ENCODE peak calls at places on chromosomes 16 and 17, in ten cellular contexts. Y is tibial artery; X is GM23338; M is amygdala; F is body of pancreas; H is Caki2; E is fibroblast of mammary gland; P is Peyer's patch; T is hepatic stellate cell; Z is stimulated activated naive CD8-positive, alpha-beta T cell treated with anti-CD3 and anti-CD28 coated beads, Interleukin-15, amount 100 ng/mL, for 72 hours. W is an unnamed sample.

GRCh38 chr16:89322381-89323119 is 105.0 kb downstream of the ZNF778 start:
- DNase-seq in Y (no peak), X (peak), M (no peak), F (no peak), H (no peak), E (peak), P (no peak), T (peak), Z (no peak), W (no peak)

GRCh38 chr16:31451681-31452351 is 7.5 kb upstream of the ARMC5 start:
- DNase-seq in Y (peak), X (peak), M (no peak), F (peak), H (peak), E (peak), P (no peak), T (peak), Z (no peak), W (peak)

GRCh38 chr17:76957600-76958464 is 89.6 kb downstream of the MGAT5B start:
- DNase-seq in Y (no peak), X (peak), M (no peak), F (no peak), H (no peak), E (peak), P (peak), T (peak), Z (no peak), W (no peak)

GRCh38 chr16:78579020-78579419 is 479.6 kb downstream of the WWOX start:
- DNase-seq in Y (no peak), X (no peak), M (no peak), F (no peak), H (no peak), E (no peak), P (no peak), T (no peak), Z (no peak), W (no peak)

GRCh38 chr17:65314212-65314611 is 177.0 kb downstream of the RGS9 start:
- DNase-seq in Y (no peak), X (no peak), M (no peak), F (no peak), H (no peak), E (no peak), P (no peak), T (no peak), Z (no peak), W (no peak)

GRCh38 chr17:58324409-58325288 is 3.9 kb downstream of the TSPOAP1 start:
- DNase-seq in Y (no peak), X (peak), M (no peak), F (peak), H (no peak), E (no peak), P (no peak), T (no peak), Z (peak), W (no peak)

GRCh38 chr16:53024045-53024444 is 28.7 kb downstream of the CHD9NB start:
- DNase-seq in Y (no peak), X (no peak), M (no peak), F (no peak), H (no peak), E (no peak), P (no peak), T (no peak), Z (no peak), W (no peak)

GRCh38 chr17:21689604-21690003 is 2.7 kb upstream of the KCNJ18 start:
- DNase-seq in Y (peak), X (no peak), M (no peak), F (peak), H (peak), E (peak), P (no peak), T (no peak), Z (no peak), W (no peak)

GRCh38 chr16:89534147-89534788 is 26.1 kb downstream of the SPG7 start:
- DNase-seq in Y (no peak), X (no peak), M (no peak), F (no peak), H (no peak), E (peak), P (peak), T (no peak), Z (no peak), W (no peak)

GRCh38 chr16:87436225-87437172 is 44.4 kb downstream of the MAP1LC3B start:
- DNase-seq in Y (no peak), X (no peak), M (no peak), F (no peak), H (no peak), E (peak), P (no peak), T (peak), Z (peak), W (no peak)

GRCh38 chr16:57187508-57187854 is 1.4 kb downstream of the RSPRY1 start:
- DNase-seq in Y (no peak), X (peak), M (no peak), F (peak), H (no peak), E (no peak), P (no peak), T (no peak), Z (peak), W (no peak)

GRCh38 chr17:80799553-80800403 is 191.9 kb upstream of the CHMP6 start:
- DNase-seq in Y (no peak), X (no peak), M (no peak), F (no peak), H (no peak), E (no peak), P (no peak), T (no peak), Z (no peak), W (peak)

GRCh38 chr17:7769854-7770253 is 52.3 kb downstream of the DNAH2 start:
- DNase-seq in Y (no peak), X (no peak), M (no peak), F (no peak), H (no peak), E (no peak), P (no peak), T (no peak), Z (no peak), W (no peak)

GRCh38 chr16:24543949-24544348 is 4.6 kb downstream of the RBBP6 start:
- DNase-seq in Y (no peak), X (no peak), M (no peak), F (no peak), H (no peak), E (no peak), P (no peak), T (no peak), Z (no peak), W (no peak)

W was measured in lower leg skin.